ENCODE peak calls at places on chromosome 21, in six cellular contexts. U is OCI-LY7; L is GM23248; W is stimulated activated CD4-positive, alpha-beta T cell treated with anti-CD3 and anti-CD28 coated beads, Interleukin-1b, Interleukin-23, amount 100 ng/mL, for 4 hours; A is islet precursor cell; V is NCI-H510A treated with DMSO at 0.1 percent for 48 hours. B is an unnamed sample.

GRCh38 chr21:31908106-31909031 is 35.5 kb downstream of the HUNK start:
- DNase-seq in U (no peak), L (peak; percentile 73), W (no peak), A (peak; percentile 84), V (peak; percentile 53), B (peak; percentile 84)

GRCh38 chr21:28823464-28823863 is 169.2 kb downstream of the LTN1 start:
- DNase-seq in U (no peak), L (no peak), W (no peak), A (no peak), V (no peak), B (no peak)

GRCh38 chr21:38646213-38646837 is 148.0 kb upstream of the ERG start:
- DNase-seq in U (no peak), L (peak; percentile 96), W (no peak), A (no peak), V (no peak), B (peak; percentile 66)

GRCh38 chr21:33884361-33885157 is 31.0 kb downstream of the ATP5PO start:
- DNase-seq in U (no peak), L (peak; percentile 56), W (no peak), A (no peak), V (no peak), B (no peak)

GRCh38 chr21:46150491-46151121 is 4.8 kb downstream of the FTCD start:
- DNase-seq in U (no peak), L (no peak), W (no peak), A (peak; percentile 53), V (no peak), B (no peak)

GRCh38 chr21:45253633-45254556 is 33.8 kb downstream of the POFUT2 start:
- DNase-seq in U (no peak), L (no peak), W (no peak), A (no peak), V (no peak), B (no peak)

GRCh38 chr21:44012474-44013379 is 618 bp downstream of the TRAPPC10 start:
- DNase-seq in U (peak; percentile 89), L (peak; percentile 71), W (peak; percentile 67), A (peak; percentile 82), V (peak; percentile 27), B (peak; percentile 13)

GRCh38 chr21:15682182-15682895 is 47.4 kb upstream of the USP25 start:
- DNase-seq in U (no peak), L (peak; percentile 74), W (no peak), A (no peak), V (no peak), B (peak; percentile 76)

GRCh38 chr21:42010507-42011493 is 640 bp upstream of the ZBTB21 start:
- DNase-seq in U (peak; percentile 65), L (peak; percentile 47), W (peak; percentile 10), A (peak; percentile 50), V (no peak), B (no peak)

GRCh38 chr21:36695671-36696389 is 3.1 kb upstream of the SIM2 start:
- DNase-seq in U (no peak), L (no peak), W (no peak), A (no peak), V (no peak), B (no peak)

GRCh38 chr21:27301216-27301615 is 334.3 kb upstream of the ADAMTS5 start:
- DNase-seq in U (no peak), L (peak; percentile 67), W (no peak), A (no peak), V (no peak), B (peak; percentile 76)

GRCh38 chr21:36976882-36977651 is 10.6 kb upstream of the HLCS start:
- DNase-seq in U (peak; percentile 87), L (peak; percentile 84), W (peak; percentile 18), A (peak; percentile 68), V (no peak), B (peak; percentile 75)

GRCh38 chr21:42913461-42913860 is 12.0 kb downstream of the ERVH48-1 start:
- DNase-seq in U (no peak), L (no peak), W (no peak), A (no peak), V (no peak), B (no peak)

GRCh38 chr21:35011681-35012080 is 37.4 kb downstream of the RUNX1 start:
- DNase-seq in U (no peak), L (no peak), W (no peak), A (no peak), V (no peak), B (peak; percentile 70)

GRCh38 chr21:32456497-32456918 is 44.0 kb downstream of the EVA1C start:
- DNase-seq in U (no peak), L (peak; percentile 79), W (no peak), A (no peak), V (no peak), B (peak; percentile 84)

GRCh38 chr21:39348040-39348354 is 891 bp downstream of the HMGN1 start:
- DNase-seq in U (no peak), L (no peak), W (no peak), A (no peak), V (no peak), B (no peak)

GRCh38 chr21:39568380-39568779 is 44.4 kb upstream of the B3GALT5 start:
- DNase-seq in U (no peak), L (no peak), W (no peak), A (peak; percentile 70), V (peak; percentile 14), B (no peak)

GRCh38 chr21:42638266-42638863 is 15.1 kb upstream of the PDE9A start:
- DNase-seq in U (no peak), L (no peak), W (no peak), A (no peak), V (no peak), B (no peak)

GRCh38 chr21:45588086-45588825 is 46.0 kb upstream of the SLC19A1 start:
- DNase-seq in U (no peak), L (no peak), W (no peak), A (peak; percentile 20), V (no peak), B (no peak)

GRCh38 chr21:45317401-45318145 is 29.9 kb upstream of the POFUT2 start:
- DNase-seq in U (no peak), L (peak; percentile 87), W (no peak), A (peak; percentile 88), V (no peak), B (peak; percentile 94)

GRCh38 chr21:28771790-28772501 is 220.7 kb downstream of the LTN1 start:
- DNase-seq in U (no peak), L (peak; percentile 85), W (no peak), A (no peak), V (no peak), B (peak; percentile 91)

GRCh38 chr21:43741425-43742096 is 22.6 kb downstream of the PDXK start:
- DNase-seq in U (no peak), L (no peak), W (no peak), A (no peak), V (no peak), B (no peak)

B was measured in IMR-90.